ENCODE peak calls at places on chromosomes 5 and 9, in seven cellular contexts. K is MM.1S, Z is breast epithelium, N is A549, L is foreskin fibroblast, B is ovary, H is mesenchymal stem cell. I is an unnamed sample.

GRCh38 chr9:121344062-121344696 is 25.9 kb downstream of the STOM start:
- DNase-seq in N (no peak), L (no peak), Z (no peak), K (no peak), B (no peak), H (peak), I (no peak)

GRCh38 chr9:87109851-87110250 is 162.5 kb upstream of the GAS1 start:
- DNase-seq in H (no peak), B (no peak), K (no peak), Z (no peak), L (peak), N (no peak), I (peak)

GRCh38 chr9:97895695-97896332 is 26.5 kb downstream of the TRMO start:
- DNase-seq in L (peak), N (peak), B (no peak), H (peak), K (peak), Z (no peak), I (peak)

GRCh38 chr5:34626036-34626435 is 30.1 kb upstream of the RAI14 start:
- DNase-seq in L (peak), K (no peak), Z (no peak), N (peak), H (peak), B (no peak), I (peak)

GRCh38 chr9:35490155-35490909 is 421 bp downstream of the RUSC2 start:
- DNase-seq in Z (peak), L (peak), K (no peak), N (no peak), B (peak), H (no peak), I (no peak)

GRCh38 chr5:37717613-37718431 is 122.0 kb downstream of the GDNF start:
- DNase-seq in Z (peak), K (no peak), L (peak), H (peak), B (peak), N (peak), I (peak)

GRCh38 chr9:99607852-99608448 is 213.7 kb upstream of the NR4A3 start:
- DNase-seq in L (no peak), Z (no peak), H (peak), N (no peak), B (no peak), K (no peak), I (peak)

GRCh38 chr9:88951143-88951542 is 40.1 kb upstream of the S1PR3 start:
- DNase-seq in Z (no peak), H (no peak), N (no peak), L (no peak), K (no peak), B (no peak), I (no peak)

GRCh38 chr5:96408276-96408777 is 24.7 kb downstream of the PCSK1 start:
- DNase-seq in N (peak), H (no peak), L (peak), B (no peak), K (no peak), Z (no peak), I (peak)

GRCh38 chr9:10265102-10265708 is 347.6 kb downstream of the PTPRD start:
- DNase-seq in L (peak), K (no peak), H (peak), B (no peak), N (no peak), Z (no peak), I (peak)

GRCh38 chr9:136095028-136095494 is at the start of gene NACC2:
- DNase-seq in H (peak), K (no peak), Z (no peak), N (peak), L (peak), B (peak), I (peak)

GRCh38 chr9:86387376-86387775 is 33.2 kb upstream of the TUT7 start:
- DNase-seq in K (no peak), N (no peak), L (no peak), Z (no peak), B (no peak), H (no peak), I (no peak)

GRCh38 chr5:159451197-159452052 is 121.1 kb upstream of the IL12B start:
- DNase-seq in Z (no peak), B (peak), H (peak), L (peak), K (no peak), N (peak), I (peak)

DNA sequence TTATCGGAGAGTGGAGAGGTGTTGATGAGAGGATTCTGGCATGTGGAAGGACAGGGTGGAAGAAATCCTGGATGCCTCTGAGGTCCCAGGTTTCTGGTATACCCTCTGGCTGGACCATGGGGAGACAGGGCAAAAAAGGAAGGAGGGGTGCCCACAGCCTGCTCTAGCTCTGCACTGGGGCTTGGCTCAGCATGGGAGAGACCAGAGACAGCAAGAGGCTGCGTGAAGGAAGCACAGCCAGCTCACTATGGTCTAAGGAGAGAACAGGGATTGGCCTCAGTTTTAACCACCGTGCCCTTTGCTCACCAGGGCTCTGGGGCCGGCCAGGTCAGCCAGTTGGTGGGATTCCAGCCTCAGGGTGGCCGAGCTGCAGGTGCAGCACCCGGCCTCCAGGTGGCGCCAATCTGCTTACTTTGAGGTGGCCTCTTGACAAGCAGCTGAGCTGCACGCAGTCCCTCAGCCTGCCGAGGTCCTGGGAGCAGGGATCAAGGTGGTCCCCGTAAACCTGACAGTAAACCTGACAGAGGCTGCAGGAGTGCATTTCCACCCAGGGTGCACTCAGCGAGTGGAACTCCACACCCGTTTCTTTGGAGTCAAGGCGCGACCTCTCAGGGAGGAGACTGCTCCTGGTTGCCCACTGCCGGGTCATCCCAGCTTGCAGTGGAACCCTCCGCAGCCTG is 25.0 kb upstream of the SPTLC1 start:
- DNase-seq in L (peak), N (peak), B (peak), Z (peak), H (peak), K (peak), I (peak)
- H3K4me3 ChIP-seq in L (no peak), N (no peak), B (peak), Z (peak), H (no peak), K (peak), I (peak)

GRCh38 chr5:138725153-138725884 is 27.9 kb upstream of the CTNNA1 start:
- DNase-seq in N (peak), L (peak), H (peak), B (no peak), Z (peak), K (peak), I (peak)
- H3K4me3 ChIP-seq in N (no peak), L (no peak), H (no peak), B (no peak), Z (peak), K (no peak), I (peak)

GRCh38 chr9:137406085-137406773 is 16.7 kb downstream of the EXD3 start:
- DNase-seq in K (no peak), L (no peak), H (no peak), N (no peak), B (no peak), Z (no peak), I (no peak)
- H3K4me3 ChIP-seq in K (no peak), L (no peak), H (no peak), N (peak), B (no peak), Z (peak), I (no peak)

GRCh38 chr5:93589348-93589662 is 6.3 kb downstream of the NR2F1 start:
- DNase-seq in L (no peak), K (no peak), Z (no peak), B (no peak), N (no peak), H (peak), I (no peak)
- H3K4me3 ChIP-seq in L (no peak), K (no peak), Z (peak), B (no peak), N (no peak), H (no peak), I (peak)

I was measured in brain microvascular endothelial cell.